ENCODE peak calls at places on chromosomes 11 and 22, in seven cellular contexts. One of them, this sample, is unnamed.

GRCh38 chr11:122978303-122978620 is 3.4 kb downstream of the BSX start:
- DNase-seq in kidney: no peak
- DNase-seq in AG10803: no peak
- DNase-seq in cardiac fibroblast: no peak
- DNase-seq in upper lobe of right lung: no peak
- DNase-seq in kidney epithelial cell: no peak
- DNase-seq in WERI-Rb-1: no peak
- DNase-seq in this sample: no peak

GRCh38 chr11:65431452-65432132 is 9.0 kb downstream of the NEAT1 start:
- DNase-seq in cardiac fibroblast: peak
- DNase-seq in WERI-Rb-1: no peak
- DNase-seq in upper lobe of right lung: no peak
- DNase-seq in kidney epithelial cell: no peak
- DNase-seq in kidney: no peak
- DNase-seq in AG10803: peak
- DNase-seq in this sample: no peak

GRCh38 chr11:77252555-77253270 is 48.8 kb downstream of the GDPD4 start:
- DNase-seq in cardiac fibroblast: no peak
- DNase-seq in kidney: no peak
- DNase-seq in upper lobe of right lung: no peak
- DNase-seq in WERI-Rb-1: no peak
- DNase-seq in AG10803: no peak
- DNase-seq in kidney epithelial cell: no peak
- DNase-seq in this sample: no peak

GRCh38 chr11:100739636-100740035 is 52.5 kb downstream of the ARHGAP42 start:
- DNase-seq in upper lobe of right lung: no peak
- DNase-seq in AG10803: peak
- DNase-seq in WERI-Rb-1: no peak
- DNase-seq in cardiac fibroblast: peak
- DNase-seq in kidney: no peak
- DNase-seq in kidney epithelial cell: peak
- DNase-seq in this sample: no peak

GRCh38 chr11:15897211-15897960 is 459.0 kb downstream of the SOX6 start:
- DNase-seq in kidney epithelial cell: peak
- DNase-seq in WERI-Rb-1: no peak
- DNase-seq in AG10803: peak
- DNase-seq in kidney: no peak
- DNase-seq in upper lobe of right lung: peak
- DNase-seq in cardiac fibroblast: peak
- DNase-seq in this sample: no peak

GRCh38 chr11:61195016-61195695 is 8.2 kb upstream of the PGA3 start:
- DNase-seq in cardiac fibroblast: no peak
- DNase-seq in AG10803: no peak
- DNase-seq in kidney epithelial cell: peak
- DNase-seq in upper lobe of right lung: no peak
- DNase-seq in WERI-Rb-1: no peak
- DNase-seq in kidney: no peak
- DNase-seq in this sample: no peak

GRCh38 chr11:69297926-69298777 is 4.2 kb downstream of the MYEOV start:
- DNase-seq in cardiac fibroblast: peak
- DNase-seq in AG10803: peak
- DNase-seq in WERI-Rb-1: no peak
- DNase-seq in upper lobe of right lung: peak
- DNase-seq in kidney: peak
- DNase-seq in kidney epithelial cell: peak
- DNase-seq in this sample: no peak

GRCh38 chr11:9825315-9825714 is 161.4 kb downstream of the SWAP70 start:
- DNase-seq in kidney: no peak
- DNase-seq in AG10803: peak
- DNase-seq in cardiac fibroblast: peak
- DNase-seq in kidney epithelial cell: no peak
- DNase-seq in WERI-Rb-1: no peak
- DNase-seq in upper lobe of right lung: no peak
- DNase-seq in this sample: no peak

GRCh38 chr22:47865626-47866025 is 1103.2 kb downstream of the TBC1D22A start:
- DNase-seq in kidney epithelial cell: no peak
- DNase-seq in upper lobe of right lung: no peak
- DNase-seq in cardiac fibroblast: no peak
- DNase-seq in AG10803: no peak
- DNase-seq in kidney: no peak
- DNase-seq in WERI-Rb-1: no peak
- DNase-seq in this sample: no peak

GRCh38 chr11:101327908-101328307 is 198.3 kb upstream of the PGR start:
- DNase-seq in upper lobe of right lung: no peak
- DNase-seq in kidney epithelial cell: no peak
- DNase-seq in WERI-Rb-1: no peak
- DNase-seq in kidney: no peak
- DNase-seq in AG10803: peak
- DNase-seq in cardiac fibroblast: peak
- DNase-seq in this sample: no peak

GRCh38 chr11:36098046-36098445 is 154.2 kb downstream of the LDLRAD3 start:
- DNase-seq in upper lobe of right lung: no peak
- DNase-seq in kidney: peak
- DNase-seq in cardiac fibroblast: peak
- DNase-seq in WERI-Rb-1: no peak
- DNase-seq in AG10803: peak
- DNase-seq in kidney epithelial cell: no peak
- DNase-seq in this sample: no peak

GRCh38 chr11:123178166-123178565 is 16.9 kb downstream of the CLMP start:
- DNase-seq in upper lobe of right lung: no peak
- DNase-seq in cardiac fibroblast: no peak
- DNase-seq in kidney: no peak
- DNase-seq in WERI-Rb-1: no peak
- DNase-seq in AG10803: peak
- DNase-seq in kidney epithelial cell: no peak
- DNase-seq in this sample: no peak

GRCh38 chr11:32056445-32056844 is 34.4 kb upstream of the RCN1 start:
- DNase-seq in kidney epithelial cell: no peak
- DNase-seq in WERI-Rb-1: no peak
- DNase-seq in AG10803: peak
- DNase-seq in kidney: no peak
- DNase-seq in cardiac fibroblast: peak
- DNase-seq in upper lobe of right lung: no peak
- DNase-seq in this sample: no peak

GRCh38 chr11:106271686-106272085 is 194.2 kb downstream of the AASDHPPT start:
- DNase-seq in kidney: no peak
- DNase-seq in WERI-Rb-1: no peak
- DNase-seq in upper lobe of right lung: no peak
- DNase-seq in AG10803: peak
- DNase-seq in cardiac fibroblast: no peak
- DNase-seq in kidney epithelial cell: no peak
- DNase-seq in this sample: no peak

GRCh38 chr11:86138958-86139357 is 70.1 kb upstream of the PICALM start:
- DNase-seq in kidney epithelial cell: no peak
- DNase-seq in AG10803: no peak
- DNase-seq in kidney: no peak
- DNase-seq in cardiac fibroblast: no peak
- DNase-seq in WERI-Rb-1: no peak
- DNase-seq in upper lobe of right lung: no peak
- DNase-seq in this sample: no peak

GRCh38 chr11:19595840-19596751 is 116.5 kb upstream of the NAV2 start:
- DNase-seq in WERI-Rb-1: no peak
- DNase-seq in upper lobe of right lung: no peak
- DNase-seq in AG10803: peak
- DNase-seq in kidney: peak
- DNase-seq in kidney epithelial cell: no peak
- DNase-seq in cardiac fibroblast: peak
- DNase-seq in this sample: no peak

GRCh38 chr11:33463059-33463458 is 205.9 kb downstream of the HIPK3 start:
- DNase-seq in WERI-Rb-1: no peak
- DNase-seq in kidney: no peak
- DNase-seq in kidney epithelial cell: no peak
- DNase-seq in cardiac fibroblast: peak
- DNase-seq in upper lobe of right lung: no peak
- DNase-seq in AG10803: no peak
- DNase-seq in this sample: no peak

GRCh38 chr11:121553806-121554205 is 101.0 kb upstream of the SORL1-AS1 start:
- DNase-seq in AG10803: no peak
- DNase-seq in cardiac fibroblast: peak
- DNase-seq in kidney: no peak
- DNase-seq in kidney epithelial cell: no peak
- DNase-seq in upper lobe of right lung: no peak
- DNase-seq in WERI-Rb-1: no peak
- DNase-seq in this sample: no peak

GRCh38 chr11:118619444-118620205 is 12.2 kb downstream of the PHLDB1 start:
- DNase-seq in kidney epithelial cell: peak
- DNase-seq in AG10803: peak
- DNase-seq in cardiac fibroblast: peak
- DNase-seq in upper lobe of right lung: peak
- DNase-seq in kidney: peak
- DNase-seq in WERI-Rb-1: no peak
- DNase-seq in this sample: no peak

GRCh38 chr11:101445761-101446160 is 138.0 kb downstream of the TRPC6 start:
- DNase-seq in cardiac fibroblast: no peak
- DNase-seq in upper lobe of right lung: no peak
- DNase-seq in AG10803: peak
- DNase-seq in kidney epithelial cell: no peak
- DNase-seq in WERI-Rb-1: no peak
- DNase-seq in kidney: no peak
- DNase-seq in this sample: no peak

GRCh38 chr11:73734996-73735395 is 25.9 kb downstream of the RAB6A start:
- DNase-seq in upper lobe of right lung: no peak
- DNase-seq in WERI-Rb-1: no peak
- DNase-seq in cardiac fibroblast: no peak
- DNase-seq in kidney epithelial cell: no peak
- DNase-seq in AG10803: peak
- DNase-seq in kidney: no peak
- DNase-seq in this sample: no peak

GRCh38 chr22:22907551-22908494 is 20.2 kb downstream of the IGLL5 start:
- DNase-seq in AG10803: no peak
- DNase-seq in kidney: peak
- DNase-seq in upper lobe of right lung: no peak
- DNase-seq in WERI-Rb-1: no peak
- DNase-seq in cardiac fibroblast: no peak
- DNase-seq in kidney epithelial cell: no peak
- DNase-seq in this sample: no peak

GRCh38 chr22:22910272-22911240 is 22.9 kb downstream of the IGLL5 start:
- DNase-seq in AG10803: no peak
- DNase-seq in kidney: peak
- DNase-seq in upper lobe of right lung: no peak
- DNase-seq in kidney epithelial cell: no peak
- DNase-seq in cardiac fibroblast: no peak
- DNase-seq in WERI-Rb-1: no peak
- DNase-seq in this sample: no peak

GRCh38 chr22:22909605-22910271 is 22.1 kb downstream of the IGLL5 start:
- DNase-seq in kidney: peak
- DNase-seq in upper lobe of right lung: no peak
- DNase-seq in AG10803: no peak
- DNase-seq in cardiac fibroblast: no peak
- DNase-seq in WERI-Rb-1: no peak
- DNase-seq in kidney epithelial cell: no peak
- DNase-seq in this sample: no peak

GRCh38 chr22:22908495-22908861 is 20.9 kb downstream of the IGLL5 start:
- DNase-seq in upper lobe of right lung: no peak
- DNase-seq in cardiac fibroblast: no peak
- DNase-seq in kidney epithelial cell: no peak
- DNase-seq in AG10803: no peak
- DNase-seq in WERI-Rb-1: no peak
- DNase-seq in kidney: no peak
- DNase-seq in this sample: no peak

GRCh38 chr22:22908941-22909604 is 21.5 kb downstream of the IGLL5 start:
- DNase-seq in AG10803: no peak
- DNase-seq in kidney: peak
- DNase-seq in WERI-Rb-1: no peak
- DNase-seq in kidney epithelial cell: no peak
- DNase-seq in upper lobe of right lung: no peak
- DNase-seq in cardiac fibroblast: no peak
- DNase-seq in this sample: no peak
- TF ChIP-seq CTCF in AG10803: no peak
- TF ChIP-seq CTCF in kidney: no peak
- TF ChIP-seq CTCF in WERI-Rb-1: no peak
- TF ChIP-seq CTCF in kidney epithelial cell: no peak
- TF ChIP-seq CTCF in upper lobe of right lung: no peak
- TF ChIP-seq CTCF in cardiac fibroblast: no peak
- TF ChIP-seq CTCF in this sample: no peak

GRCh38 chr22:41092847-41093371 is 517 bp downstream of the EP300 start:
- DNase-seq in kidney: no peak
- DNase-seq in AG10803: peak
- DNase-seq in WERI-Rb-1: no peak
- DNase-seq in cardiac fibroblast: peak
- DNase-seq in kidney epithelial cell: no peak
- DNase-seq in upper lobe of right lung: peak
- DNase-seq in this sample: no peak
- TF ChIP-seq CTCF in kidney: no peak
- TF ChIP-seq CTCF in AG10803: no peak
- TF ChIP-seq CTCF in WERI-Rb-1: no peak
- TF ChIP-seq CTCF in cardiac fibroblast: no peak
- TF ChIP-seq CTCF in kidney epithelial cell: no peak
- TF ChIP-seq CTCF in upper lobe of right lung: no peak
- TF ChIP-seq CTCF in this sample: no peak

DNA sequence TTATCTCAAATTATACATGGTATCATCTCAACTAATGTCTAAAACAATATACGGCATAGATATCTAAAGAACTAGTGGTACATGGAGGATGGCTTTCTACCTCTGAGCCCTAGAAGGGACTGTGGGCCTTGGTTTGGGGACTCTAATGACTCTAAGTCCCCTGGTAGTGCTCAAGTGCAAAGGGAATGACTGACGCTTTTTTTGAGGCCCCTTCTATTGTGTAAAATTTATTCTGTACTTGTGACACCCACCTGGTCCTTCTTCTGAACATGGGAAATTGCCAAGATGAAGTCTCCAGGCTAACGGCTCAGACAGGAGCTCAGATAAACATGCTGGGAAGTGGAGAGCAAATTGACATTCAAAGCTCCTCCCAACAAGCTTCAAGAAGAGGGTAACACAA is 53.4 kb upstream of the IGLL5 start:
- DNase-seq in upper lobe of right lung: no peak
- DNase-seq in kidney: no peak
- DNase-seq in kidney epithelial cell: no peak
- DNase-seq in cardiac fibroblast: no peak
- DNase-seq in WERI-Rb-1: no peak
- DNase-seq in AG10803: no peak
- DNase-seq in this sample: no peak
- TF ChIP-seq CTCF in upper lobe of right lung: no peak
- TF ChIP-seq CTCF in kidney: no peak
- TF ChIP-seq CTCF in kidney epithelial cell: no peak
- TF ChIP-seq CTCF in cardiac fibroblast: no peak
- TF ChIP-seq CTCF in WERI-Rb-1: no peak
- TF ChIP-seq CTCF in AG10803: no peak
- TF ChIP-seq CTCF in this sample: no peak

DNA sequence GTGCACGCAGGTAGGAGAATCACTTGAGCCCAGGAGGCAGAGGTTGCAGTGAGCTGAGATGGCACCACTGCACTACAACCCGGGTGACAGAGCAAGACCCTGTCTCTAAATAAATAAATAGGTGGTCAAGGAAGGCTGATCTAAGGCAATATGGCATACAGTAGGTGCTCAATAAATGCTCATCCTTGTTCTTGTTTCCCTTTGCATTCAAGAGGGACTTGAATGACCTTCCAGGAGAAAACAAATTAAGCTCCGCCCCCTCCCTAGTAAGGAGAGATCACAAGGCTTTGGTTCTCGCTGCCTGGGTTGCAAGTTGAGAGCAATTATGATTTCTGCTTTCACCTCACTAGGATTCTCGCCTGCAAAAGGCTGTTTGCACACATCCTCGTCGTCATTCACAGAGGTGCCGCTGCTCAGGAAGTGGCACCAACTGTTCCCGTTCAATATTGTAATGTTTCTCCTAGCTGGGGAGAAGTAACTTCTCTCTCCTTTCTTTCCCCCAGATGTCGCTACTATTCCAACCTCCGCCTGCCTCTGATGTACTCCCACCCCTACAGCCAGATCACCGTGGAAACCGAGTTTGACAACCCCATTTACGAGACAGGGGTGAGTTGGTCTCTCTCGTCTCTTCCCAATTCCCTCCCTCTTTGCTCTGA is 51.8 kb upstream of the ASPHD2 start:
- DNase-seq in kidney: no peak
- DNase-seq in AG10803: no peak
- DNase-seq in WERI-Rb-1: no peak
- DNase-seq in kidney epithelial cell: no peak
- DNase-seq in cardiac fibroblast: peak
- DNase-seq in upper lobe of right lung: no peak
- DNase-seq in this sample: no peak
- TF ChIP-seq CTCF in kidney: no peak
- TF ChIP-seq CTCF in AG10803: no peak
- TF ChIP-seq CTCF in WERI-Rb-1: no peak
- TF ChIP-seq CTCF in kidney epithelial cell: no peak
- TF ChIP-seq CTCF in cardiac fibroblast: no peak
- TF ChIP-seq CTCF in upper lobe of right lung: no peak
- TF ChIP-seq CTCF in this sample: no peak

This sample was measured in D721Med.